ENCODE peak calls at places on chromosomes 4 and X, in four cellular contexts. S is NCI-H774, U is SK-MEL-5, M is NCI-H2081. Q is an unnamed sample.

GRCh38 chrX:123291623-123292022 is 107.5 kb downstream of the GRIA3 start:
- DNase-seq in S (no peak), M (peak), U (peak), Q (peak)

GRCh38 chr4:182752158-182752910 is 164.9 kb downstream of the DCTD start:
- DNase-seq in M (no peak), U (no peak), S (no peak), Q (no peak)

GRCh38 chr4:146243883-146244277 is 29.5 kb downstream of the REELD1 start:
- DNase-seq in U (no peak), S (no peak), M (no peak), Q (no peak)

GRCh38 chr4:151202851-151203455 is 74.0 kb upstream of the PRSS48 start:
- DNase-seq in S (no peak), M (no peak), U (no peak), Q (no peak)

GRCh38 chr4:46387956-46388355 is 2.0 kb downstream of the GABRA2 start:
- DNase-seq in S (no peak), U (no peak), M (no peak), Q (no peak)

GRCh38 chrX:107704181-107704580 is 71.4 kb downstream of the TSC22D3 start:
- DNase-seq in M (no peak), S (no peak), U (no peak), Q (no peak)

GRCh38 chr4:153137677-153138630 is 66.3 kb upstream of the TRIM2 start:
- DNase-seq in S (no peak), M (no peak), U (no peak), Q (no peak)

GRCh38 chrX:24347871-24348270 is 12.6 kb upstream of the SUPT20HL1 start:
- DNase-seq in M (no peak), S (no peak), U (no peak), Q (no peak)

GRCh38 chr4:15920723-15921591 is 17.6 kb downstream of the FGFBP1 start:
- DNase-seq in M (peak), U (peak), S (peak), Q (peak)

GRCh38 chr4:115790812-115791211 is 677.4 kb upstream of the NDST4 start:
- DNase-seq in U (peak), M (no peak), S (no peak), Q (no peak)

GRCh38 chr4:133137571-133137970 is 11.5 kb upstream of the PCDH10 start:
- DNase-seq in U (no peak), M (no peak), S (no peak), Q (no peak)

GRCh38 chr4:22385615-22386014 is 130.3 kb downstream of the ADGRA3 start:
- DNase-seq in U (no peak), S (no peak), M (no peak), Q (peak)

GRCh38 chrX:110853610-110854009 is 58.0 kb upstream of the CHRDL1 start:
- DNase-seq in U (peak), M (peak), S (peak), Q (peak)

GRCh38 chr4:41963105-41963504 is 18.5 kb upstream of the DCAF4L1 start:
- DNase-seq in M (no peak), U (peak), S (no peak), Q (no peak)

GRCh38 chrX:131987252-131987651 is 35.9 kb upstream of the STK26 start:
- DNase-seq in M (no peak), U (no peak), S (no peak), Q (no peak)

GRCh38 chr4:8352368-8353157 is 83.0 kb downstream of the HTRA3 start:
- DNase-seq in S (no peak), M (no peak), U (no peak), Q (no peak)

GRCh38 chr4:163111588-163111987 is 55.1 kb downstream of the NAF1 start:
- DNase-seq in M (no peak), U (peak), S (no peak), Q (no peak)

GRCh38 chr4:43843501-43843900 is 605.1 kb downstream of the KCTD8 start:
- DNase-seq in S (no peak), U (peak), M (no peak), Q (no peak)

GRCh38 chr4:151087467-151087866 is 12.0 kb upstream of the RPS3A start:
- DNase-seq in S (no peak), M (no peak), U (no peak), Q (no peak)

GRCh38 chrX:6778547-6779231 is 243.8 kb upstream of the VCX3A start:
- DNase-seq in S (no peak), M (no peak), U (peak), Q (peak)